ENCODE peak calls at places on chromosomes 5 and 9, in seven cellular contexts. One of them, this sample, is unnamed.

GRCh38 chr5:118956727-118957126 is 31.6 kb downstream of the DTWD2 start:
- DNase-seq in left ventricle myocardium inferior: no peak
- DNase-seq in SHP77: no peak
- DNase-seq in sigmoid colon: no peak
- DNase-seq in GOT3: no peak
- DNase-seq in thoracic aorta: no peak
- DNase-seq in cardiac fibroblast: peak; percentile 38
- DNase-seq in this sample: no peak

GRCh38 chr9:93033541-93033940 is 25.0 kb upstream of the SUSD3 start:
- DNase-seq in left ventricle myocardium inferior: no peak
- DNase-seq in SHP77: no peak
- DNase-seq in sigmoid colon: no peak
- DNase-seq in GOT3: no peak
- DNase-seq in thoracic aorta: no peak
- DNase-seq in cardiac fibroblast: no peak
- DNase-seq in this sample: no peak

GRCh38 chr5:136388474-136388873 is 23.1 kb upstream of the TRPC7 start:
- DNase-seq in left ventricle myocardium inferior: no peak
- DNase-seq in SHP77: no peak
- DNase-seq in sigmoid colon: no peak
- DNase-seq in GOT3: no peak
- DNase-seq in thoracic aorta: no peak
- DNase-seq in cardiac fibroblast: no peak
- DNase-seq in this sample: peak; percentile 18

GRCh38 chr5:74543162-74543995 is 97.1 kb downstream of the ENC1 start:
- DNase-seq in left ventricle myocardium inferior: no peak
- DNase-seq in SHP77: peak; percentile 2
- DNase-seq in sigmoid colon: no peak
- DNase-seq in GOT3: peak; percentile 5
- DNase-seq in thoracic aorta: peak; percentile 39
- DNase-seq in cardiac fibroblast: peak; percentile 76
- DNase-seq in this sample: peak; percentile 83

GRCh38 chr5:62354028-62354874 is 48.2 kb downstream of the KIF2A start:
- DNase-seq in left ventricle myocardium inferior: no peak
- DNase-seq in SHP77: peak; percentile 32
- DNase-seq in sigmoid colon: no peak
- DNase-seq in GOT3: no peak
- DNase-seq in thoracic aorta: no peak
- DNase-seq in cardiac fibroblast: peak; percentile 74
- DNase-seq in this sample: peak; percentile 44

GRCh38 chr5:108251350-108251749 is 130.5 kb downstream of the FBXL17 start:
- DNase-seq in left ventricle myocardium inferior: no peak
- DNase-seq in SHP77: no peak
- DNase-seq in sigmoid colon: no peak
- DNase-seq in GOT3: no peak
- DNase-seq in thoracic aorta: no peak
- DNase-seq in cardiac fibroblast: peak; percentile 62
- DNase-seq in this sample: no peak

GRCh38 chr9:96654450-96655197 is 493 bp downstream of the PRXL2C start:
- DNase-seq in left ventricle myocardium inferior: peak; percentile 88
- DNase-seq in SHP77: peak; percentile 75
- DNase-seq in sigmoid colon: peak; percentile 92
- DNase-seq in GOT3: peak; percentile 22
- DNase-seq in thoracic aorta: peak; percentile 87
- DNase-seq in cardiac fibroblast: peak; percentile 86
- DNase-seq in this sample: peak; percentile 84

GRCh38 chr5:124060413-124061095 is 548.6 kb downstream of the CSNK1G3 start:
- DNase-seq in left ventricle myocardium inferior: no peak
- DNase-seq in SHP77: no peak
- DNase-seq in sigmoid colon: no peak
- DNase-seq in GOT3: no peak
- DNase-seq in thoracic aorta: no peak
- DNase-seq in cardiac fibroblast: no peak
- DNase-seq in this sample: no peak

GRCh38 chr5:62960781-62961180 is 382.2 kb downstream of the LRRC70 start:
- DNase-seq in left ventricle myocardium inferior: no peak
- DNase-seq in SHP77: no peak
- DNase-seq in sigmoid colon: no peak
- DNase-seq in GOT3: no peak
- DNase-seq in thoracic aorta: no peak
- DNase-seq in cardiac fibroblast: peak; percentile 63
- DNase-seq in this sample: no peak

GRCh38 chr5:177512736-177513380 is 3.2 kb upstream of the DOK3 start:
- DNase-seq in left ventricle myocardium inferior: no peak
- DNase-seq in SHP77: no peak
- DNase-seq in sigmoid colon: no peak
- DNase-seq in GOT3: no peak
- DNase-seq in thoracic aorta: no peak
- DNase-seq in cardiac fibroblast: no peak
- DNase-seq in this sample: no peak

GRCh38 chr9:133950206-133950915 is 41.8 kb downstream of the VAV2 start:
- DNase-seq in left ventricle myocardium inferior: peak; percentile 31
- DNase-seq in SHP77: peak; percentile 75
- DNase-seq in sigmoid colon: no peak
- DNase-seq in GOT3: no peak
- DNase-seq in thoracic aorta: no peak
- DNase-seq in cardiac fibroblast: peak; percentile 56
- DNase-seq in this sample: no peak

GRCh38 chr5:168786142-168786541 is 207.0 kb upstream of the PANK3 start:
- DNase-seq in left ventricle myocardium inferior: no peak
- DNase-seq in SHP77: no peak
- DNase-seq in sigmoid colon: no peak
- DNase-seq in GOT3: no peak
- DNase-seq in thoracic aorta: no peak
- DNase-seq in cardiac fibroblast: no peak
- DNase-seq in this sample: no peak

GRCh38 chr5:159819671-159820411 is 96.4 kb upstream of the ADRA1B start:
- DNase-seq in left ventricle myocardium inferior: peak; percentile 72
- DNase-seq in SHP77: no peak
- DNase-seq in sigmoid colon: peak; percentile 93
- DNase-seq in GOT3: no peak
- DNase-seq in thoracic aorta: peak; percentile 9
- DNase-seq in cardiac fibroblast: peak; percentile 86
- DNase-seq in this sample: no peak

GRCh38 chr9:70589571-70590263 is 175.3 kb upstream of the KLF9 start:
- DNase-seq in left ventricle myocardium inferior: peak; percentile 52
- DNase-seq in SHP77: no peak
- DNase-seq in sigmoid colon: peak; percentile 88
- DNase-seq in GOT3: no peak
- DNase-seq in thoracic aorta: peak; percentile 38
- DNase-seq in cardiac fibroblast: peak; percentile 89
- DNase-seq in this sample: no peak

GRCh38 chr9:35510745-35511428 is 21.0 kb downstream of the RUSC2 start:
- DNase-seq in left ventricle myocardium inferior: peak; percentile 84
- DNase-seq in SHP77: no peak
- DNase-seq in sigmoid colon: peak; percentile 94
- DNase-seq in GOT3: no peak
- DNase-seq in thoracic aorta: peak; percentile 63
- DNase-seq in cardiac fibroblast: peak; percentile 97
- DNase-seq in this sample: no peak

GRCh38 chr5:142821733-142822487 is 51.7 kb downstream of the ARHGAP26 start:
- DNase-seq in left ventricle myocardium inferior: no peak
- DNase-seq in SHP77: no peak
- DNase-seq in sigmoid colon: no peak
- DNase-seq in GOT3: no peak
- DNase-seq in thoracic aorta: no peak
- DNase-seq in cardiac fibroblast: peak; percentile 82
- DNase-seq in this sample: no peak

GRCh38 chr9:109411818-109412352 is 86.2 kb downstream of the PTPN3 start:
- DNase-seq in left ventricle myocardium inferior: no peak
- DNase-seq in SHP77: no peak
- DNase-seq in sigmoid colon: no peak
- DNase-seq in GOT3: no peak
- DNase-seq in thoracic aorta: no peak
- DNase-seq in cardiac fibroblast: peak; percentile 67
- DNase-seq in this sample: peak; percentile 65

This sample was measured in neural progenitor cell.